ENCODE peak calls at places on chromosomes 1 and 21, in seven cellular contexts. P, N, H, I, O, R and L are unnamed samples. For H3K9me3, H3K4me1 and H3K36me3, the result is how much of the 10 kb centered on the place peaks cover.

GRCh38 chr1:207397525-207397926 is 56.6 kb upstream of the CR2 start:
- DNase-seq in P (no peak), O (no peak), N (no peak), R (peak), H (peak), I (no peak), L (peak)

GRCh38 chr1:40704817-40705733 is 13.6 kb downstream of the NFYC start:
- DNase-seq in R (no peak), N (no peak), I (no peak), P (no peak), O (no peak), H (no peak), L (no peak)

GRCh38 chr1:79323240-79324025 is 316.9 kb upstream of the ADGRL4 start:
- DNase-seq in R (peak), H (peak), N (no peak), O (no peak), P (peak), I (no peak), L (no peak)

GRCh38 chr1:151282883-151283725 is 1.0 kb downstream of the ZNF687 start:
- DNase-seq in N (no peak), O (peak), R (no peak), I (peak), H (peak), P (peak), L (peak)

GRCh38 chr1:23202263-23202749 is 15.0 kb downstream of the HTR1D start:
- DNase-seq in H (peak), R (peak), P (peak), N (no peak), O (no peak), I (no peak), L (no peak)

GRCh38 chr1:37438971-37439671 is 35.3 kb upstream of the ZC3H12A start:
- DNase-seq in R (no peak), N (no peak), I (no peak), O (no peak), H (no peak), P (no peak), L (no peak)

GRCh38 chr21:25907573-25908275 is 173.0 kb downstream of the GABPA start:
- DNase-seq in H (peak), O (no peak), N (no peak), P (peak), R (no peak), I (no peak), L (no peak)

GRCh38 chr1:217182992-217183391 is 447.9 kb downstream of the GPATCH2 start:
- DNase-seq in R (no peak), N (no peak), I (no peak), P (no peak), H (no peak), O (no peak), L (no peak)

GRCh38 chr1:182080955-182081582 is 19.6 kb upstream of the ZNF648 start:
- DNase-seq in O (peak), R (peak), P (peak), N (no peak), H (peak), I (no peak), L (peak)

GRCh38 chr21:38356898-38357297 is 100.1 kb downstream of the KCNJ15 start:
- DNase-seq in H (no peak), R (no peak), I (no peak), O (no peak), N (no peak), P (no peak), L (no peak)

GRCh38 chr1:231000201-231000600 is 21.3 kb downstream of the ARV1 start:
- DNase-seq in R (no peak), I (no peak), O (no peak), N (no peak), H (no peak), P (no peak), L (no peak)

GRCh38 chr1:95197616-95198252 is 36.3 kb upstream of the RWDD3 start:
- DNase-seq in O (no peak), H (peak), R (peak), I (no peak), P (peak), N (no peak), L (peak)

GRCh38 chr1:39987869-39988268 is 32.9 kb downstream of the MFSD2A start:
- DNase-seq in H (no peak), R (no peak), I (no peak), O (no peak), P (no peak), N (no peak), L (no peak)

GRCh38 chr1:218600968-218601367 is 255.8 kb downstream of the TGFB2 start:
- DNase-seq in I (no peak), H (peak), N (no peak), O (no peak), P (no peak), R (no peak), L (no peak)

GRCh38 chr1:86388228-86388627 is 7.9 kb downstream of the ODF2L start:
- DNase-seq in P (no peak), I (no peak), O (no peak), N (no peak), H (no peak), R (no peak), L (no peak)

GRCh38 chr1:94063379-94063778 is 57.6 kb downstream of the ABCA4 start:
- DNase-seq in P (peak), H (peak), R (peak), I (no peak), O (no peak), N (no peak), L (peak)

GRCh38 chr1:3548156-3548893 is 63.0 kb downstream of the MEGF6 start:
- DNase-seq in P (peak), I (no peak), H (peak), O (no peak), N (no peak), R (peak), L (peak)

GRCh38 chr1:175968486-175969182 is 225.2 kb upstream of the TNR start:
- DNase-seq in N (no peak), H (peak), R (peak), O (no peak), I (no peak), P (no peak), L (no peak)

GRCh38 chr1:30042438-30043147 is 680.8 kb downstream of the MATN1 start:
- DNase-seq in N (no peak), H (no peak), R (no peak), I (no peak), P (no peak), O (no peak), L (no peak)

GRCh38 chr1:113101588-113101987 is 28.6 kb downstream of the LRIG2 start:
- DNase-seq in N (no peak), I (no peak), R (peak), P (peak), O (no peak), H (peak), L (no peak)

GRCh38 chr1:8257621-8258020 is 60.3 kb upstream of the SLC45A1 start:
- DNase-seq in N (no peak), R (no peak), I (no peak), H (no peak), O (no peak), P (no peak), L (no peak)

GRCh38 chr1:95733671-95734070 is 499.7 kb downstream of the RWDD3 start:
- DNase-seq in N (no peak), O (no peak), I (no peak), P (no peak), R (no peak), H (no peak), L (no peak)

GRCh38 chr1:65393345-65393744 is 27.1 kb upstream of the LEPR start:
- DNase-seq in R (peak), O (no peak), I (no peak), N (peak), P (peak), H (peak), L (no peak)

GRCh38 chr1:212238552-212238951 is 46.7 kb upstream of the PPP2R5A start:
- DNase-seq in I (no peak), H (no peak), P (no peak), O (no peak), N (no peak), R (no peak), L (no peak)

GRCh38 chr1:223137402-223138100 is 5.5 kb downstream of the TLR5 start:
- DNase-seq in I (no peak), R (peak), P (peak), H (peak), O (no peak), N (no peak), L (no peak)

GRCh38 chr1:234998174-234998741 is 130.4 kb downstream of the TOMM20 start:
- DNase-seq in P (peak), O (no peak), R (peak), I (no peak), N (no peak), H (peak), L (peak)

GRCh38 chr1:117213046-117213445 is 2.3 kb upstream of the VTCN1 start:
- DNase-seq in P (no peak), N (no peak), H (no peak), R (no peak), I (no peak), O (no peak), L (no peak)

GRCh38 chr1:23692308-23692871 is 784 bp downstream of the RPL11 start:
- DNase-seq in R (no peak), O (no peak), I (no peak), N (no peak), P (no peak), H (no peak), L (no peak)

GRCh38 chr21:44836666-44837471 is 19.0 kb upstream of the SUMO3 start:
- DNase-seq in I (no peak), N (no peak), H (no peak), P (peak), O (no peak), R (no peak), L (peak)

GRCh38 chr1:100440075-100440809 is 87.9 kb downstream of the CDC14A start:
- DNase-seq in P (no peak), O (no peak), N (no peak), R (no peak), I (no peak), H (no peak), L (no peak)

GRCh38 chr21:45482899-45483821 is 59.1 kb downstream of the SLC19A1 start:
- DNase-seq in O (no peak), H (no peak), N (no peak), R (no peak), P (no peak), I (peak), L (no peak)

GRCh38 chr1:179707406-179707805 is 35.7 kb upstream of the FAM163A start:
- DNase-seq in I (no peak), P (peak), N (no peak), R (no peak), H (no peak), O (no peak), L (no peak)

GRCh38 chr1:154342132-154342531 is 16.8 kb downstream of the ATP8B2 start:
- DNase-seq in R (no peak), H (no peak), I (no peak), N (no peak), P (no peak), O (no peak), L (peak)

GRCh38 chr1:4837752-4838151 is 183.3 kb downstream of the AJAP1 start:
- DNase-seq in R (no peak), O (no peak), H (no peak), I (no peak), P (no peak), N (no peak), L (no peak)

GRCh38 chr1:98981917-98982513 is 22.6 kb downstream of the PLPPR5 start:
- DNase-seq in O (no peak), R (peak), H (peak), P (peak), I (no peak), N (no peak), L (no peak)

GRCh38 chr1:41882068-41882477 is 36.6 kb downstream of the HIVEP3 start:
- DNase-seq in R (no peak), N (no peak), H (no peak), O (no peak), I (no peak), P (no peak), L (peak)

GRCh38 chr1:172322219-172323061 is 98.0 kb upstream of the C1orf105 start:
- DNase-seq in O (no peak), R (peak), N (no peak), H (peak), P (peak), I (no peak), L (peak)

GRCh38 chr21:37914211-37914900 is 1.9 kb downstream of the KCNJ6 start:
- DNase-seq in N (no peak), O (peak), R (peak), I (peak), P (peak), H (peak), L (peak)

DNA sequence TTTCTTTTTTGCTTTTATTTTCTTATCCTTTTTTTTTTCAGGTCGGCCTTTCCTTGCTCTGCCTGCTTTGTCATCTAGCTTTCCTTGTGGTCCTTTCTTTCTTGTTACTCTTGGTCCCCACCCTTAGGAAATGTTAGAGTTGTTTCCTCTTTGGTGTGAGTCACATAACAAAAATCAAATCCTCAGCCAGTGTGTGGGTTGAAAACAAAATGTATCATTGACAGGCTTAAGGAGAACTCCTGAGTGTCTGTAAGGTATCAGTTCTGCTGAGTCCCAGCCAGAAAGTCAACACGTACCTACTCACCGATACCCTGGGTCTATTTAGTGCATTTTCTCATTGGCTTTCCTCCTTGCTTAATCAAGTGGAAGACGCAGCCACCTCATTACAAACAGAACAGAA is 1037.3 kb downstream of the ADGRL2 start:
- DNase-seq in R (peak), O (peak), N (no peak), I (no peak), H (peak), P (peak), L (no peak)
- H3K9me3 ChIP-seq in R (under half), O (under half), N (under half), I (under half), H (under half), P (under half), L (under half)

DNA sequence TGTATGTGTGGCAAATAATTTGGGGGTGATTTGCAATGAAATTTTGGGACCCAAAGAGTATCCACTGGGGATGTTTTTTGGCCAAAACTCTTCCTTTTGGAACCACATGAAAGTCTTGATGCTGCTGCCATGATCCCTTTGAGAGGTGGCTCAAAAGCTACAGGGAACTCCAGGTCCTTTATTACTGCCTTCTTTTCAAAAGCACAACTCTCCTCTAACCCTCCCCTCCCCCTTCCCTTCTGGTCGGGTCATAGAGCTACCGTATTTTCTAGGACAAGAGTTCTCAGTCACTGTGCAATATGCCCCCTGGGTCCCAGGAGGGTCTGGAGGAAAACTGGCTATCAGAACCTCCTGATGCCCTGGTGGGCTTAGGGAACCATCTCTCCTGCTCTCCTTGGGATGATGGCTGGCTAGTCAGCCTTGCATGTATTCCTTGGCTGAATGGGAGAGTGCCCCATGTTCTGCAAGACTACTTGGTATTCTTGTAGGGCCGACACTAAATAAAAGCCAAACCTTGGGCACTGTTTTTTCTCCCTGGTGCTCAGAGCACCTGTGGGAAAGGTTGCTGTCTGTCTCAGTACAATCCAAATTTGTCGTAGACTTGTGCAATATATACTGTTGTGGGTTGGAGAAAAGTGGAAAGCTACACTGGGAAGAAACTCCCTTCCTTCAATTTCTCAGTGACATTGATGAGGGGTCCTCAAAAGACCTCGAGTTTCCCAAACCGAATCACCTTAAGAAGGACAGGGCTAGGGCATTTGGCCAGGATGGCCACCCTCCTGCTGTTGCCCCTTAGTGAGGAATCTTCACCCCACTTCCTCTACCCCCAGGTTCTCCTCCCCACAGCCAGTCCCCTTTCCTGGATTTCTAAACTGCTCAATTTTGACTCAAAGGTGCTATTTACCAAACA is 3.1 kb downstream of the BTG2 start:
- DNase-seq in O (no peak), R (no peak), H (no peak), P (no peak), I (no peak), N (no peak), L (no peak)
- H3K4me1 ChIP-seq in O (under half), R (under half), H (under half), P (under half), I (under half), N (under half), L (under half)

DNA sequence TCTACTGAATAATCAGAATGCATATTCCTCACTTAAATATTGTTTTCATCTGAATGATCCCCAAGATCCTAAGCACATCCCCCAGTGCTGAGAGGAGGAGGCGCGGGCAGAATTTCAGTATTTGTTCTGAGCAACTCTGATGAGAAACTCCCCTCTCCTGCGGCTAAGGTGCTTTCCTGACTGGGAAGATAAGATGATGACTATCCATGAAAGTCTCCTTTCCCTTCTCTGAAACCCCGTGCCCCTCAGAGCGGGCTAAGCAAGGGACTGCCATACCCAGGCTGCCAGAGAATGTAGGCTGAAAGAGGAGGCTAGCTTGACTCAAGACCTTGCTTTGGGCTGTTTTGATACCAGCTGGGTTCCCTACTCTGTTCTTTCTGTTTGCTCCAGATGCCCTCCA is 39.7 kb upstream of the IPO9 start:
- DNase-seq in I (no peak), R (no peak), O (no peak), N (no peak), P (no peak), H (no peak), L (no peak)
- H3K36me3 ChIP-seq in I (under half), R (half or more), O (half or more), N (under half), P (half or more), H (half or more), L (under half)

DNA sequence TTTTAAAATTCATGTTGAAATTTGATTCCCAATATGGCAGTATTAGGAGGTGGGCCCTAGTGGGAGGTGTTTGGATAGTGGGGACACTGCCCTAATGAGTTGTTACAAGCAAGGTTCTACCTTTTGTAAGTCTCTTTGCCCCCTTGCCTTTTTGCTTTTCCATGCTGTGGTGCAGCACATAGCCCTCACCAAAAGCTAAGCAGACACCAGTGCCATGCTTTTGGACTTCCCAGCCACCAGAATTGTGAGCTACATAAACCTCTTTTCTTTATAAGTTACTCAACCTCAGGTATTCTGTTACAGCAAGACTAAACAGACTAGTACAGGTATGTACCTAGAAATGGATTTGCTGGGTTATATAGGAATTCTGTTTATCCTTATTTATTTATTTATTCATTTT is 13.7 kb downstream of the ZMYM4 start:
- DNase-seq in O (no peak), R (no peak), N (no peak), H (no peak), P (no peak), I (no peak), L (no peak)
- H3K9me3 ChIP-seq in O (under half), R (under half), N (under half), H (under half), P (under half), I (under half), L (under half)

DNA sequence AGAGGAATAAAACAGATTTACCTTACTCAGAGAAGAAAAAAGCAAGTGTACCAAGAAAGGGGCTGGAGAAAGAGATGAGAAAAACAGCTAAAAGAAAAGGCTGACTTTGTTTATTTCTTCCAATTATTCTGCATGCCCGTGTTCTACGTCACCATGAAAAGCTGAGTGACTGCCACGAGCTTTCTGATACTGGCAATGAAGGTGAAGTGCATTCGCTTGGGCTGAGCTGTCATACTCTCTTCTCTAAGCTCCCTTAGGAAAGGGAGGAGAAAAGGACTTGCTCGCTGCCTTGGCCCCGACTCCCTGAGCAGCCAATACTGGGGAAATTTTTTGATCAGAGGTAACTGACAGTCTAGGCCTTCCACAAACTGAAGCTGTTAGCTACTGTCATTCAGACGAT is 105.4 kb downstream of the SMYD2 start:
- DNase-seq in H (peak), N (no peak), R (no peak), I (no peak), P (no peak), O (no peak), L (no peak)
- H3K4me1 ChIP-seq in H (under half), N (under half), R (under half), I (under half), P (under half), O (under half), L (under half)

GRCh38 chr1:145847827-145848226 is 2.4 kb downstream of the NUDT17 start:
- DNase-seq in O (no peak), N (no peak), R (no peak), H (no peak), P (no peak), I (no peak), L (no peak)

GRCh38 chr1:145845144-145845513 is 301 bp upstream of the NUDT17 start:
- DNase-seq in I (no peak), R (no peak), N (peak), H (no peak), O (no peak), P (no peak), L (no peak)

GRCh38 chr1:145849356-145850165 is 4.1 kb downstream of the NUDT17 start:
- DNase-seq in R (peak), P (peak), I (peak), O (no peak), N (no peak), H (peak), L (no peak)

GRCh38 chr1:145845514-145846161 is at the start of gene NUDT17:
- DNase-seq in N (no peak), I (peak), O (peak), R (peak), P (peak), H (peak), L (peak)

DNA sequence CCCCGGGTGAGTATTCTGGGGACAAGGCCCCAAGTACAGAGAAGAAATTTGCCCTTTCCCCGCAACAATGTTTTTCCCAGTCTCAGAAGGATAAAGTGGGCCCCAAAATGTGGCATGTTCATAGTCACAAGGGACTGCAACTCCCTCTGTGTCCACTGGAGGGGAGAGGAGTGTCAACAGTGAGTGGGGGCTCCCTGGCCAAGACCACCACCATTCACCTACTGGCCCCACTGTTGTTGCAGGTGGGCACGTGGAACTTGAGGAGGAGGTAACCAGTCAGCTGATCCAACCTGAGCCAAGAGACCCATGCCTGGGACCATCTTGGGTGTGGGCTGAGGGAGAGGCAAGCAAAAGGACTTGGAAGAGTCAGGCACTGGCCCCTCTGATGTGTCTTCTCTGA is 761 bp downstream of the NUDT17 start:
- DNase-seq in I (no peak), H (peak), N (no peak), R (no peak), O (peak), P (peak), L (peak)
- H3K36me3 ChIP-seq in I (half or more), H (under half), N (under half), R (under half), O (under half), P (under half), L (under half)